ENCODE peak calls at places on chromosomes 13 and 19, in six cellular contexts. One of them, this sample, is unnamed.

GRCh38 chr13:111344471-111345191 is 24.2 kb downstream of the TEX29 start:
- DNase-seq in HFFc6: peak
- DNase-seq in AG10803: peak
- DNase-seq in A673: peak
- DNase-seq in nephron progenitor cell: peak
- DNase-seq in MCF 10A: peak
- DNase-seq in this sample: peak

GRCh38 chr19:18793144-18794028 is 2.3 kb upstream of the COMP start:
- DNase-seq in AG10803: no peak
- DNase-seq in MCF 10A: no peak
- DNase-seq in nephron progenitor cell: no peak
- DNase-seq in HFFc6: no peak
- DNase-seq in A673: no peak
- DNase-seq in this sample: no peak

GRCh38 chr19:50415661-50416033 is 3.1 kb upstream of the SPIB start:
- DNase-seq in nephron progenitor cell: no peak
- DNase-seq in A673: no peak
- DNase-seq in HFFc6: no peak
- DNase-seq in AG10803: no peak
- DNase-seq in MCF 10A: no peak
- DNase-seq in this sample: no peak

GRCh38 chr13:100854091-100854490 is 179.5 kb upstream of the TMTC4 start:
- DNase-seq in MCF 10A: no peak
- DNase-seq in A673: no peak
- DNase-seq in nephron progenitor cell: peak
- DNase-seq in HFFc6: no peak
- DNase-seq in AG10803: no peak
- DNase-seq in this sample: no peak

GRCh38 chr13:47829684-47830083 is 171.4 kb downstream of the SUCLA2 start:
- DNase-seq in AG10803: peak
- DNase-seq in A673: no peak
- DNase-seq in nephron progenitor cell: no peak
- DNase-seq in MCF 10A: no peak
- DNase-seq in HFFc6: no peak
- DNase-seq in this sample: no peak

GRCh38 chr13:50410921-50411712 is 395.9 kb downstream of the KCNRG start:
- DNase-seq in nephron progenitor cell: no peak
- DNase-seq in HFFc6: peak
- DNase-seq in AG10803: peak
- DNase-seq in A673: peak
- DNase-seq in MCF 10A: peak
- DNase-seq in this sample: peak

GRCh38 chr19:54287456-54287855 is 6.5 kb upstream of the LILRB2 start:
- DNase-seq in nephron progenitor cell: no peak
- DNase-seq in HFFc6: peak
- DNase-seq in A673: no peak
- DNase-seq in MCF 10A: no peak
- DNase-seq in AG10803: peak
- DNase-seq in this sample: no peak

GRCh38 chr13:33677215-33677614 is 140.7 kb upstream of the RFC3 start:
- DNase-seq in A673: no peak
- DNase-seq in HFFc6: no peak
- DNase-seq in MCF 10A: no peak
- DNase-seq in AG10803: no peak
- DNase-seq in nephron progenitor cell: no peak
- DNase-seq in this sample: no peak

GRCh38 chr13:87311165-87311564 is 360.0 kb upstream of the SLITRK5 start:
- DNase-seq in MCF 10A: no peak
- DNase-seq in A673: no peak
- DNase-seq in nephron progenitor cell: no peak
- DNase-seq in HFFc6: no peak
- DNase-seq in AG10803: no peak
- DNase-seq in this sample: no peak

GRCh38 chr13:112060431-112060830 is 6.5 kb upstream of the SOX1 start:
- DNase-seq in HFFc6: no peak
- DNase-seq in A673: no peak
- DNase-seq in MCF 10A: no peak
- DNase-seq in AG10803: no peak
- DNase-seq in nephron progenitor cell: no peak
- DNase-seq in this sample: no peak

GRCh38 chr19:1264801-1265610 is 4.1 kb upstream of the CIRBP start:
- DNase-seq in MCF 10A: peak
- DNase-seq in AG10803: peak
- DNase-seq in A673: peak
- DNase-seq in HFFc6: peak
- DNase-seq in nephron progenitor cell: peak
- DNase-seq in this sample: peak

GRCh38 chr13:33742321-33742720 is 75.6 kb upstream of the RFC3 start:
- DNase-seq in AG10803: no peak
- DNase-seq in nephron progenitor cell: no peak
- DNase-seq in MCF 10A: no peak
- DNase-seq in A673: no peak
- DNase-seq in HFFc6: no peak
- DNase-seq in this sample: no peak

GRCh38 chr19:13095393-13095784 is 7.3 kb downstream of the LYL1 start:
- DNase-seq in AG10803: no peak
- DNase-seq in A673: no peak
- DNase-seq in nephron progenitor cell: peak
- DNase-seq in MCF 10A: no peak
- DNase-seq in HFFc6: no peak
- DNase-seq in this sample: no peak

GRCh38 chr13:38803566-38803965 is 116.7 kb downstream of the FREM2 start:
- DNase-seq in nephron progenitor cell: no peak
- DNase-seq in A673: peak
- DNase-seq in HFFc6: no peak
- DNase-seq in AG10803: no peak
- DNase-seq in MCF 10A: no peak
- DNase-seq in this sample: no peak

GRCh38 chr13:88196106-88196505 is 524.9 kb downstream of the SLITRK5 start:
- DNase-seq in MCF 10A: no peak
- DNase-seq in HFFc6: no peak
- DNase-seq in AG10803: no peak
- DNase-seq in nephron progenitor cell: no peak
- DNase-seq in A673: peak
- DNase-seq in this sample: no peak

GRCh38 chr19:1491849-1492170 is 829 bp downstream of the REEP6 start:
- DNase-seq in A673: no peak
- DNase-seq in MCF 10A: no peak
- DNase-seq in nephron progenitor cell: no peak
- DNase-seq in AG10803: no peak
- DNase-seq in HFFc6: no peak
- DNase-seq in this sample: no peak

GRCh38 chr19:18742324-18742723 is 48.8 kb downstream of the COMP start:
- DNase-seq in A673: no peak
- DNase-seq in MCF 10A: no peak
- DNase-seq in HFFc6: no peak
- DNase-seq in nephron progenitor cell: no peak
- DNase-seq in AG10803: no peak
- DNase-seq in this sample: no peak

GRCh38 chr13:43835701-43836100 is 43.8 kb downstream of the CCDC122 start:
- DNase-seq in AG10803: peak
- DNase-seq in MCF 10A: peak
- DNase-seq in nephron progenitor cell: no peak
- DNase-seq in A673: no peak
- DNase-seq in HFFc6: no peak
- DNase-seq in this sample: no peak

GRCh38 chr13:78604782-78605611 is 1.6 kb upstream of the POU4F1 start:
- DNase-seq in A673: peak
- DNase-seq in nephron progenitor cell: no peak
- DNase-seq in MCF 10A: no peak
- DNase-seq in AG10803: no peak
- DNase-seq in HFFc6: no peak
- DNase-seq in this sample: no peak

GRCh38 chr19:7888145-7888825 is at the start of gene LRRC8E:
- DNase-seq in nephron progenitor cell: peak
- DNase-seq in A673: peak
- DNase-seq in AG10803: peak
- DNase-seq in HFFc6: peak
- DNase-seq in MCF 10A: peak
- DNase-seq in this sample: peak

GRCh38 chr19:4120531-4120930 is 3.4 kb downstream of the MAP2K2 start:
- DNase-seq in HFFc6: peak
- DNase-seq in AG10803: peak
- DNase-seq in A673: no peak
- DNase-seq in MCF 10A: no peak
- DNase-seq in nephron progenitor cell: no peak
- DNase-seq in this sample: no peak

GRCh38 chr13:26497991-26498423 is 59.5 kb upstream of the WASF3 start:
- DNase-seq in nephron progenitor cell: no peak
- DNase-seq in MCF 10A: peak
- DNase-seq in A673: peak
- DNase-seq in AG10803: peak
- DNase-seq in HFFc6: peak
- DNase-seq in this sample: peak

GRCh38 chr13:51818771-51819511 is 15.0 kb upstream of the DHRS12 start:
- DNase-seq in HFFc6: no peak
- DNase-seq in MCF 10A: peak
- DNase-seq in A673: no peak
- DNase-seq in nephron progenitor cell: no peak
- DNase-seq in AG10803: peak
- DNase-seq in this sample: no peak

GRCh38 chr19:53365899-53366493 is 491 bp downstream of the ZNF525 start:
- DNase-seq in MCF 10A: peak
- DNase-seq in AG10803: peak
- DNase-seq in nephron progenitor cell: peak
- DNase-seq in A673: no peak
- DNase-seq in HFFc6: peak
- DNase-seq in this sample: no peak

GRCh38 chr13:26112843-26113242 is 61.0 kb upstream of the SHISA2 start:
- DNase-seq in MCF 10A: peak
- DNase-seq in AG10803: no peak
- DNase-seq in HFFc6: no peak
- DNase-seq in nephron progenitor cell: no peak
- DNase-seq in A673: peak
- DNase-seq in this sample: peak

GRCh38 chr13:51269039-51269438 is 46.8 kb downstream of the FAM124A start:
- DNase-seq in MCF 10A: no peak
- DNase-seq in nephron progenitor cell: no peak
- DNase-seq in A673: no peak
- DNase-seq in HFFc6: peak
- DNase-seq in AG10803: peak
- DNase-seq in this sample: no peak

GRCh38 chr13:107680115-107680514 is 535.2 kb downstream of the LIG4 start:
- DNase-seq in nephron progenitor cell: no peak
- DNase-seq in HFFc6: no peak
- DNase-seq in AG10803: no peak
- DNase-seq in A673: peak
- DNase-seq in MCF 10A: peak
- DNase-seq in this sample: no peak

GRCh38 chr19:44304659-44305193 is at the start of gene ZNF235:
- DNase-seq in nephron progenitor cell: peak
- DNase-seq in A673: peak
- DNase-seq in MCF 10A: peak
- DNase-seq in AG10803: peak
- DNase-seq in HFFc6: peak
- DNase-seq in this sample: peak

GRCh38 chr19:15124572-15125231 is 17.5 kb downstream of the SYDE1 start:
- DNase-seq in HFFc6: no peak
- DNase-seq in MCF 10A: peak
- DNase-seq in nephron progenitor cell: peak
- DNase-seq in A673: no peak
- DNase-seq in AG10803: no peak
- DNase-seq in this sample: no peak

GRCh38 chr19:5398693-5399057 is 56.5 kb upstream of the ZNRF4 start:
- DNase-seq in nephron progenitor cell: no peak
- DNase-seq in A673: no peak
- DNase-seq in MCF 10A: no peak
- DNase-seq in AG10803: no peak
- DNase-seq in HFFc6: no peak
- DNase-seq in this sample: no peak

GRCh38 chr13:66492479-66492878 is 737.7 kb downstream of the PCDH9 start:
- DNase-seq in AG10803: no peak
- DNase-seq in A673: peak
- DNase-seq in nephron progenitor cell: no peak
- DNase-seq in MCF 10A: peak
- DNase-seq in HFFc6: no peak
- DNase-seq in this sample: no peak
- TF ChIP-seq CTCF in AG10803: no peak
- TF ChIP-seq CTCF in A673: no peak
- TF ChIP-seq CTCF in nephron progenitor cell: no peak
- TF ChIP-seq CTCF in MCF 10A: peak
- TF ChIP-seq CTCF in HFFc6: peak
- TF ChIP-seq CTCF in this sample: no peak

DNA sequence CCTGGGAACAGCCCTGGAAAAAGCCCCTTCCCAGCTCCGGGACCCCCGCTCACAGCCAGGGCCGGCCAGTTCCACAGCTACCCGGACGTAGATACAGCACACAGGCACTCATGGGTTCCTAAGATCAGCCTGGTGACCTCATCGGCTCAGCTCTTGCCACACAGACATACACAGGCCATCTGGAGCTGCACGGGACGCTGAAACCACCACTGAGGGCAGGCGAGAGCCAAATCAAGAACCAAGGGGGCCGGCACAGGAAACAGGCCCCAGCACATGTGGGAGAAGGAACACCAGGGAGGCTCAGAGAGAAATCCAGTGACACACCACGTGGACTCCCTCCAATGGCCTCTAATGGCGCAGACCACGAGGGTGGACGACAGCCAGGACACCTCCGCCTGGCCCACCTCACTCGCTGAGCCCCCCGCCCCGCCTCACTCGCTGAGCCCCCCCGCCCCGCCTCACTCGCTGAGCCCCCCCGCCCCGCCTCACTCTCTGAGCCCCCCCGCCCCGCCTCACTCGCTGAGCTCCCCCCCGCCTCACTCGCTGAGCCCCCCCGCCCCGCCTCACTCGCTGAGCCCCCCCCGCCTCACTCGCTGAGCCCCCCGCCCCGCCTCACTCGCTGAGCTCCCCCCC is 69.7 kb upstream of the C13orf46 start:
- DNase-seq in A673: peak
- DNase-seq in HFFc6: no peak
- DNase-seq in nephron progenitor cell: no peak
- DNase-seq in AG10803: peak
- DNase-seq in MCF 10A: peak
- DNase-seq in this sample: no peak
- TF ChIP-seq CTCF in A673: no peak
- TF ChIP-seq CTCF in HFFc6: no peak
- TF ChIP-seq CTCF in nephron progenitor cell: no peak
- TF ChIP-seq CTCF in AG10803: peak
- TF ChIP-seq CTCF in MCF 10A: no peak
- TF ChIP-seq CTCF in this sample: no peak

GRCh38 chr13:45584816-45585215 is 30.7 kb downstream of the ERICH6B start:
- DNase-seq in nephron progenitor cell: no peak
- DNase-seq in MCF 10A: peak
- DNase-seq in AG10803: no peak
- DNase-seq in A673: peak
- DNase-seq in HFFc6: no peak
- DNase-seq in this sample: peak
- TF ChIP-seq CTCF in nephron progenitor cell: no peak
- TF ChIP-seq CTCF in MCF 10A: no peak
- TF ChIP-seq CTCF in AG10803: no peak
- TF ChIP-seq CTCF in A673: peak
- TF ChIP-seq CTCF in HFFc6: peak
- TF ChIP-seq CTCF in this sample: no peak

DNA sequence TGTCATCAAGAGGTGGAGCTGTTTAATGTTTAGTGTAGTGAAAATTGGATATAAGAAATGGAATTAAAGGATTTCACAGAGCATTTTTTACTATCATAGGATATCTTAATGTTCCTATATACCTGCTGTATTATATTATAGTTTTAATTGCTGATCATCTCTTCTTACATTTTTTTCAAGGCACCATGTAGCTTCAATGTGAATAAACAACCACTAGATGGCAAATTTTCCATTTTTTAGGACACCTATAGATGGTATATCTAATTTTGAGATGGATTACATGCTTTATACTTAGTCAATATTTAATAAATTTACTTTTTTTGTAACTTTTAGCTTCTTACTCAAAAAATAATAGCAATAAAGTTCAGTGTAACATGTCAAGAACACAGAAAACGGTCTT is 9.0 kb upstream of the ATXN8OS start:
- DNase-seq in HFFc6: no peak
- DNase-seq in A673: peak
- DNase-seq in MCF 10A: peak
- DNase-seq in AG10803: no peak
- DNase-seq in nephron progenitor cell: no peak
- DNase-seq in this sample: no peak
- TF ChIP-seq CTCF in HFFc6: peak
- TF ChIP-seq CTCF in A673: peak
- TF ChIP-seq CTCF in MCF 10A: peak
- TF ChIP-seq CTCF in AG10803: peak
- TF ChIP-seq CTCF in nephron progenitor cell: peak
- TF ChIP-seq CTCF in this sample: peak